ENCODE peak calls at places on chromosomes 16 and 17, in six cellular contexts. U, V, H, A, K and B are unnamed samples.

GRCh38 chr17:8393470-8394231 is 4.0 kb downstream of the RNF222 start:
- DNase-seq in H (peak), A (no peak), U (no peak), V (no peak), K (no peak), B (peak)

GRCh38 chr16:81798311-81799137 is 19.4 kb downstream of the PLCG2 start:
- DNase-seq in H (no peak), A (no peak), V (no peak), K (no peak), U (no peak), B (no peak)

GRCh38 chr16:53714080-53715050 is 10.4 kb downstream of the FTO start:
- DNase-seq in U (no peak), K (no peak), A (no peak), H (no peak), V (no peak), B (no peak)

GRCh38 chr17:17126131-17127110 is 79.7 kb downstream of the PLD6 start:
- DNase-seq in V (no peak), U (no peak), H (no peak), A (no peak), K (no peak), B (no peak)

GRCh38 chr17:81386646-81387234 is 8.5 kb upstream of the BAHCC1 start:
- DNase-seq in V (no peak), U (no peak), H (no peak), K (no peak), A (no peak), B (no peak)

GRCh38 chr17:76138234-76138895 is 2.7 kb downstream of the FOXJ1 start:
- DNase-seq in U (peak), H (no peak), A (no peak), K (peak), V (peak), B (no peak)

GRCh38 chr17:82014432-82014831 is 8.2 kb downstream of the CENPX start:
- DNase-seq in H (no peak), K (no peak), A (no peak), V (no peak), U (no peak), B (no peak)

GRCh38 chr17:39781028-39781800 is 43.5 kb downstream of the GRB7 start:
- DNase-seq in V (no peak), H (no peak), A (no peak), K (no peak), U (no peak), B (no peak)

GRCh38 chr17:78883090-78883532 is 19.9 kb downstream of the CEP295NL start:
- DNase-seq in U (no peak), K (peak), H (peak), A (no peak), V (no peak), B (no peak)

GRCh38 chr16:50497592-50497991 is 50.6 kb upstream of the NKD1 start:
- DNase-seq in U (no peak), A (no peak), H (peak), V (no peak), K (no peak), B (peak)

GRCh38 chr17:40404003-40404402 is 13.7 kb downstream of the TOP2A start:
- DNase-seq in H (no peak), A (no peak), U (no peak), K (no peak), V (no peak), B (no peak)

GRCh38 chr16:73365010-73365409 is 317.1 kb upstream of the ZFHX3 start:
- DNase-seq in A (no peak), U (no peak), H (peak), V (no peak), K (no peak), B (peak)

GRCh38 chr17:62704381-62704971 is 77.0 kb downstream of the MRC2 start:
- DNase-seq in A (no peak), K (peak), V (peak), U (no peak), H (peak), B (peak)

GRCh38 chr17:39628655-39629493 is 2.1 kb downstream of the PPP1R1B start:
- DNase-seq in A (no peak), V (no peak), H (no peak), K (no peak), U (no peak), B (no peak)

GRCh38 chr17:16882243-16882925 is 89.5 kb downstream of the TNFRSF13B start:
- DNase-seq in K (no peak), A (no peak), V (peak), H (no peak), U (no peak), B (no peak)

GRCh38 chr17:29102741-29103181 is 59.8 kb downstream of the PIPOX start:
- DNase-seq in V (no peak), H (no peak), A (no peak), U (no peak), K (no peak), B (peak)

GRCh38 chr17:31452101-31452500 is 60.6 kb downstream of the RAB11FIP4 start:
- DNase-seq in U (no peak), V (no peak), H (peak), K (no peak), A (no peak), B (peak)

GRCh38 chr17:64357191-64357981 is 33.3 kb downstream of the PECAM1 start:
- DNase-seq in A (no peak), H (peak), K (peak), U (no peak), V (peak), B (peak)

GRCh38 chr16:85491798-85492616 is 121.1 kb upstream of the GSE1 start:
- DNase-seq in A (no peak), H (no peak), K (no peak), U (no peak), V (no peak), B (peak)

GRCh38 chr17:20986767-20987510 is 55.9 kb downstream of the USP22 start:
- DNase-seq in U (no peak), K (no peak), H (no peak), V (peak), A (no peak), B (no peak)

GRCh38 chr16:54107803-54108202 is 178.8 kb downstream of the IRX3 start:
- DNase-seq in A (no peak), U (no peak), V (no peak), H (no peak), K (no peak), B (no peak)

GRCh38 chr17:62892870-62893338 is 73.1 kb upstream of the TANC2 start:
- DNase-seq in V (peak), K (peak), U (no peak), A (no peak), H (peak), B (peak)

GRCh38 chr16:22077700-22078313 is 14.5 kb upstream of the VWA3A start:
- DNase-seq in K (peak), V (peak), A (no peak), U (peak), H (peak), B (peak)

GRCh38 chr16:58393138-58393504 is 850 bp downstream of the GINS3 start:
- DNase-seq in V (no peak), H (no peak), U (peak), A (no peak), K (peak), B (no peak)

GRCh38 chr17:3891626-3892094 is 1.2 kb downstream of the CAMKK1 start:
- DNase-seq in K (no peak), V (no peak), U (no peak), H (peak), A (no peak), B (no peak)

DNA sequence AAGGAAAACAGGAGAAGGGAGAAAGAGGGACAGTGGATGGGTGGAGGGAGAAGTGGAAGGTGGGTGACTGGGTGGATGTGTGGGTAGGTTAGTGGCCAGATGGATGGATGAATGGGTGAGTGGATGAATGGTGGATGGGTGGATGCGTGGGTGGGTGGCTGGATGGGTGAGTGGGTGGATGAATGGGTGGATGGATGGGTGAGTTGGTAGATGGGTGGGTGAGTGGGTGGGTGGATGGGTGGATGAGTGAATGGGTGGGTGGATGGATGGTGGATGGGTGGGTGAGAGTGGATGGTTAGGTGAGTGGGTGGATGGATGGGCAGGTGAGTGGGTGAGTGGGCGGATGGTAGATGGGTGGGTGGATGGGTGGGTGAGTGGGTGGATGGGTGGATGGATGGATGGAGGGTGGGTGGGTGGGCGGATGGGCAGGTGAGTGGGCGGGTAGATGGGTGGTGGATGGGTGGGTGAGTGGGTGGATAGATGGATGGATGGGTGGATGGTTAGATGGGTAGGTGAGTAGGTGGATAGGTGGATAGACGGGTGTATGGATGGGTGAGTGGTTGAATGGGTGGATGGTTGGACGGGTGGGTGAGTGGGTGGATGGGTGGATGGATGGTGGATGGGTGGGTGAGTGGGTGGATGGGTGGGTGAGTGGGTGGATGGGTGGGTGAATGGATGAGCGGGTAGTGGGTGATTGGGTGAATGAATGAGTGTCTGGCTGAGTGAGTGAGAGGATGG is 702 bp upstream of the MARVELD3 start:
- DNase-seq in U (no peak), H (no peak), A (no peak), K (no peak), V (no peak), B (no peak)
- H3K4me2 ChIP-seq in U (no peak), H (no peak), A (peak), K (no peak), V (peak), B (peak)

GRCh38 chr16:68707341-68708152 is 29.5 kb upstream of the CDH1 start:
- DNase-seq in A (peak), V (peak), K (peak), H (no peak), U (peak), B (peak)

GRCh38 chr16:68700120-68700519 is 37.0 kb upstream of the CDH1 start:
- DNase-seq in V (no peak), K (peak), H (peak), U (no peak), A (no peak), B (peak)

DNA sequence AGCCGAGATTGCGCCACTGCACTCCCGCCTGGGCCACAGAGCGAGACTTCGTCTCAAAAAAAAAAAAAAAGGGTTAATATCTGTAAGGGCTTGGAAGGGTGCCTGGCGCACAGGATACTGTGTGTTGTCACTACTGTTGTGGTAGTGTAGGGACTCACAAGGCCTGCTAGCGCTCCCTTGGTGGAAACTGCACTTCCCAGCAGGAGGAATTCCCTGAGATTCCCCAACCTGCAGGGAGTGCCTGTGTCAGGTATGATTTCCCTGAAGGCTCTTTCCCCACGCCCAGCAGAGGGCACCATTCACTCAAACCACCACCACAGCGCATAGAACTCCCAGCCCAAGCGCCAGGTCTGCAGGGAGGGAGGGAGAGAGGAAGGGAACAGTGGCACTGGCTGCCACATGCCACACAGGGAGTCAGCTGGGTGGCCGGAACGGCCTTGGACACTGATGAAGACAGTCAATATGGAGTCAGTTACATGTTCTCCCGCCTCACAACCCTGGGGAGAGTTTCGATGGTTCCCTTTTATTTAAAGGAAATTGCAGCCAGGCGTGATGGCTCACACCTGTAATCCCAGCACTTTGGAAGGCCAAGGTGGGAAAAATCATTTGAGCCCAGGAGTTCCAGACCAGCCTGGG is 32.7 kb upstream of the CDH1 start:
- DNase-seq in H (peak), U (peak), A (peak), V (peak), K (peak), B (peak)
- H4K91ac ChIP-seq in H (no peak), U (no peak), A (no peak), V (no peak), K (no peak), B (no peak)

GRCh38 chr16:67518676-67519075 is 10.0 kb upstream of the RIPOR1 start:
- DNase-seq in V (no peak), K (no peak), H (no peak), U (no peak), A (no peak), B (no peak)
- H3K4me2 ChIP-seq in V (no peak), K (no peak), H (no peak), U (no peak), A (no peak), B (no peak)

GRCh38 chr16:2148714-2149629 is 547 bp downstream of the RAB26 start:
- DNase-seq in K (no peak), A (no peak), H (no peak), V (peak), U (no peak), B (peak)

GRCh38 chr16:2149630-2150417 is 1.4 kb downstream of the RAB26 start:
- DNase-seq in H (no peak), A (no peak), U (no peak), V (peak), K (no peak), B (no peak)

GRCh38 chr16:2146739-2147138 is 1.7 kb upstream of the RAB26 start:
- DNase-seq in H (no peak), K (no peak), U (no peak), V (no peak), A (no peak), B (no peak)

GRCh38 chr16:2147378-2147777 is 1.0 kb upstream of the RAB26 start:
- DNase-seq in U (no peak), V (no peak), K (no peak), A (no peak), H (no peak), B (no peak)

GRCh38 chr16:2147981-2148671 is at the start of gene RAB26:
- DNase-seq in H (peak), U (peak), A (no peak), V (peak), K (peak), B (no peak)
- H4K91ac ChIP-seq in H (no peak), U (no peak), A (peak), V (no peak), K (peak), B (no peak)

GRCh38 chr17:48998557-48999440 is 1.6 kb downstream of the IGF2BP1 start:
- DNase-seq in U (no peak), A (no peak), K (peak), H (peak), V (peak), B (no peak)
- H3K4me2 ChIP-seq in U (peak), A (peak), K (peak), H (peak), V (peak), B (peak)

GRCh38 chr16:20129375-20129774 is 55.7 kb upstream of the GPR139 start:
- DNase-seq in A (no peak), V (no peak), H (no peak), K (no peak), U (no peak), B (no peak)
- H4K91ac ChIP-seq in A (no peak), V (no peak), H (no peak), K (no peak), U (no peak), B (no peak)

DNA sequence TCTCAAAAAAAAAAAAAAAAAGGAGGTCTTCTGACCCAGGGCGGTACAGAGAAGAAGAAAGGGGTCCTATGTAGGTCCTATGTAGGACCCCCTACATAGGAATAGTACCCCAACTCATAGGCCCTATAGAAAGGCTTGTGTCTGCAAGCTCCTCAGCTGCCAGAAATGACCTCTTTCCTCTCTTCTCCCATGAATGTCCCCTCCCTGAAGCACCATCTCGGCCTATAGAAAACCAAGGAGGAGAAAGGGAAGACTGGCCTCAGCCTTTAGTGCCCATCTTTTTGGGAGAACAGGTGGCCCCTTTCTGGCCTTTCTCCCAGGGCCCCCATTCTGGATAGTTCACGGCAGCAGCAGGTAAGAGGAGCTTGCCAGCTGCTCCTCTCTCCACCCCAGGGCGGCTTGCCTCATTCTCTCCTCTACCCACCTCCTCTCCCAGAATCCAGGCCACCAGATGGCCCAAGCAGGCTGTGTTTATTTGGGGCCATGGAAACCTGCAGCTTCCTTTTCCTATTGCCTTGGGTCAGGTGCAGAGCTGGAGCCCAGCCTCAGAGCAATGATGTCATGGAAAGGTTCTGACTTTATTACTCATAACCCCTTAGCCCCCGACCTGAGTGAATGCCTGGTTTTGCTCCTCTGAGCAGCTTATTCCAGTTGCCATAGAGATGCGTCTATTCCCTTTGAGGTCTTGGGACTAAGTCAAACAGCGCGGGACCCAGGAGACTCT is 1.6 kb upstream of the MRPL58 start:
- DNase-seq in V (peak), K (peak), U (no peak), A (no peak), H (peak), B (peak)
- H3K4me2 ChIP-seq in V (no peak), K (no peak), U (no peak), A (no peak), H (no peak), B (peak)